ENCODE peak calls at places on chromosomes 1 and 21, in five cellular contexts. G is C1 segment of cervical spinal cord; U is activated CD4-positive, alpha-beta T cell treated with anti-CD3 and anti-CD28 coated beads, Interleukin-2, amount 50 U/mL, for 1 hour; K is activated naive CD8-positive, alpha-beta T cell treated with anti-CD3 and anti-CD28 coated beads, Interleukin-2, amount 50 U/mL, for 24 hours; I is CD4-positive, alpha-beta T cell. M is an unnamed sample.

GRCh38 chr1:157961805-157962762 is 31.4 kb upstream of the KIRREL1 start:
- DNase-seq in G (no peak), U (no peak), K (no peak), I (no peak), M (no peak)

GRCh38 chr1:109864063-109864822 is 46.4 kb upstream of the CSF1 start:
- DNase-seq in G (peak), U (no peak), K (no peak), I (no peak), M (no peak)

GRCh38 chr1:190711069-190711468 is 233.4 kb upstream of the BRINP3 start:
- DNase-seq in G (no peak), U (no peak), K (no peak), I (no peak), M (no peak)

GRCh38 chr1:223331929-223332328 is 32.0 kb downstream of the SUSD4 start:
- DNase-seq in G (no peak), U (no peak), K (no peak), I (no peak), M (no peak)

GRCh38 chr1:205276334-205277065 is 45.0 kb downstream of the NUAK2 start:
- DNase-seq in G (peak), U (no peak), K (no peak), I (no peak), M (no peak)

GRCh38 chr1:232473319-232473718 is 156.6 kb downstream of the SIPA1L2 start:
- DNase-seq in G (no peak), U (no peak), K (no peak), I (no peak), M (no peak)

GRCh38 chr1:41319106-41319755 is 42.0 kb upstream of the FOXO6 start:
- DNase-seq in G (no peak), U (no peak), K (no peak), I (no peak), M (no peak)

GRCh38 chr1:183069562-183070216 is 46.5 kb downstream of the LAMC1 start:
- DNase-seq in G (no peak), U (no peak), K (no peak), I (no peak), M (no peak)

GRCh38 chr1:243850368-243851128 is 505 bp upstream of the AKT3 start:
- DNase-seq in G (peak), U (peak), K (peak), I (peak), M (peak)

GRCh38 chr1:6378096-6378746 is 15.3 kb downstream of the ACOT7 start:
- DNase-seq in G (no peak), U (no peak), K (no peak), I (no peak), M (no peak)

GRCh38 chr1:60942291-60942690 is 140.1 kb upstream of the NFIA start:
- DNase-seq in G (no peak), U (no peak), K (no peak), I (no peak), M (no peak)

GRCh38 chr1:154774175-154774855 is 95.8 kb downstream of the KCNN3 start:
- DNase-seq in G (no peak), U (no peak), K (no peak), I (no peak), M (no peak)

GRCh38 chr21:39180429-39181019 is 2.7 kb downstream of the PSMG1 start:
- DNase-seq in G (no peak), U (no peak), K (no peak), I (no peak), M (no peak)

GRCh38 chr1:162626089-162626488 is 6.2 kb upstream of the DDR2 start:
- DNase-seq in G (no peak), U (no peak), K (no peak), I (no peak), M (no peak)

GRCh38 chr1:96820111-96820510 is 98.5 kb downstream of the PTBP2 start:
- DNase-seq in G (no peak), U (no peak), K (no peak), I (no peak), M (no peak)

GRCh38 chr21:44623575-44623974 is 3.3 kb upstream of the KRTAP10-9 start:
- DNase-seq in G (no peak), U (no peak), K (no peak), I (no peak), M (no peak)

GRCh38 chr1:182348916-182349747 is 42.5 kb downstream of the GLUL start:
- DNase-seq in G (peak), U (no peak), K (no peak), I (no peak), M (no peak)